ENCODE peak calls at places on chromosomes 2 and 18, in six cellular contexts. S, K, X, A, Z and P are unnamed samples.

GRCh38 chr2:190197143-190197720 is 122.4 kb downstream of the HIBCH start:
- DNase-seq in A (no peak), S (no peak), K (no peak), Z (no peak), X (no peak), P (no peak)

GRCh38 chr2:207895236-207895860 is 125.6 kb upstream of the FZD5 start:
- DNase-seq in S (no peak), X (no peak), A (peak), Z (no peak), K (no peak), P (no peak)

GRCh38 chr2:112627060-112628040 is 18.4 kb upstream of the SLC20A1 start:
- DNase-seq in A (no peak), X (no peak), Z (no peak), S (no peak), K (peak), P (peak)

GRCh38 chr2:199747427-199747826 is 103.6 kb downstream of the FTCDNL1 start:
- DNase-seq in Z (no peak), K (no peak), A (no peak), X (no peak), S (no peak), P (no peak)

GRCh38 chr2:186339716-186340115 is 146.3 kb upstream of the ZC3H15 start:
- DNase-seq in S (no peak), K (no peak), X (no peak), A (no peak), Z (no peak), P (no peak)

GRCh38 chr18:63550068-63550467 is 7.9 kb downstream of the SERPINB12 start:
- DNase-seq in A (no peak), Z (no peak), X (no peak), K (no peak), S (no peak), P (no peak)

GRCh38 chr2:206477296-206477695 is 34.0 kb downstream of the ADAM23 start:
- DNase-seq in X (no peak), S (no peak), Z (no peak), K (no peak), A (no peak), P (no peak)

GRCh38 chr2:18991177-18992168 is 366.9 kb downstream of the OSR1 start:
- DNase-seq in S (no peak), X (peak), K (peak), A (peak), Z (no peak), P (no peak)

GRCh38 chr2:241659150-241659739 is 21.8 kb downstream of the ATG4B start:
- DNase-seq in Z (peak), A (peak), X (peak), K (peak), S (peak), P (peak)

GRCh38 chr2:138818479-138818878 is 38.3 kb upstream of the NXPH2 start:
- DNase-seq in Z (no peak), K (no peak), X (no peak), S (no peak), A (no peak), P (no peak)

GRCh38 chr2:98403878-98404277 is 40.8 kb upstream of the INPP4A start:
- DNase-seq in K (no peak), A (no peak), S (no peak), Z (no peak), X (no peak), P (no peak)

GRCh38 chr2:20625920-20626697 is 24.8 kb downstream of the HS1BP3 start:
- DNase-seq in S (no peak), X (peak), K (no peak), Z (no peak), A (no peak), P (no peak)

GRCh38 chr2:231666171-231667095 is 41.9 kb upstream of the PTMA start:
- DNase-seq in K (peak), S (peak), Z (peak), X (peak), A (peak), P (no peak)

GRCh38 chr2:173033080-173033479 is 42.6 kb upstream of the MAP3K20 start:
- DNase-seq in A (no peak), S (no peak), Z (no peak), X (no peak), K (no peak), P (no peak)

GRCh38 chr18:60962629-60963028 is 370.6 kb upstream of the CDH20 start:
- DNase-seq in Z (no peak), K (no peak), X (no peak), S (no peak), A (no peak), P (no peak)

GRCh38 chr2:37026050-37026449 is 58.1 kb downstream of the HEATR5B start:
- DNase-seq in A (no peak), K (no peak), X (no peak), Z (no peak), S (no peak), P (no peak)

GRCh38 chr2:43161650-43162542 is 64.5 kb downstream of the ZFP36L2 start:
- DNase-seq in K (no peak), S (no peak), A (peak), Z (no peak), X (no peak), P (no peak)